ENCODE peak calls at places on chromosomes 16 and 17, in six cellular contexts. C is Panc1, H is HL-60, N is prostate gland, I is sigmoid colon, S is GM12878. Z is an unnamed sample.
A peak's percentile ranks its signal among the peaks of the same experiment; 100 is the strongest.

GRCh38 chr16:11333010-11333409 is 12.2 kb upstream of the RMI2 start:
- DNase-seq in C (no peak), H (no peak), N (no peak), I (no peak), S (no peak), Z (no peak)

GRCh38 chr16:87431926-87432325 is 39.8 kb downstream of the MAP1LC3B start:
- DNase-seq in C (no peak), H (no peak), N (no peak), I (no peak), S (no peak), Z (no peak)

GRCh38 chr17:45019177-45019711 is 32.2 kb downstream of the DCAKD start:
- DNase-seq in C (no peak), H (no peak), N (no peak), I (peak; percentile 73), S (no peak), Z (no peak)

GRCh38 chr16:48617711-48618148 is 7.8 kb upstream of the N4BP1 start:
- DNase-seq in C (no peak), H (no peak), N (no peak), I (peak; percentile 63), S (no peak), Z (no peak)

GRCh38 chr17:74680941-74681340 is 31.8 kb downstream of the CD300LF start:
- DNase-seq in C (no peak), H (no peak), N (no peak), I (no peak), S (no peak), Z (no peak)

GRCh38 chr16:31459722-31460581 is 651 bp downstream of the ARMC5 start:
- DNase-seq in C (peak; percentile 97), H (peak; percentile 100), N (peak; percentile 100), I (peak; percentile 100), S (peak; percentile 96), Z (peak; percentile 95)

GRCh38 chr16:24845726-24846547 is at the start of gene SLC5A11:
- DNase-seq in C (no peak), H (no peak), N (no peak), I (no peak), S (no peak), Z (no peak)

GRCh38 chr16:87207509-87207908 is 109.7 kb downstream of the C16orf95 start:
- DNase-seq in C (no peak), H (no peak), N (no peak), I (peak; percentile 67), S (no peak), Z (no peak)

GRCh38 chr17:14859521-14859920 is 405.6 kb downstream of the PMP22 start:
- DNase-seq in C (no peak), H (no peak), N (no peak), I (no peak), S (no peak), Z (no peak)

GRCh38 chr16:73064227-73064995 is 16.5 kb upstream of the ZFHX3 start:
- DNase-seq in C (no peak), H (peak; percentile 48), N (no peak), I (peak; percentile 64), S (no peak), Z (no peak)

GRCh38 chr17:55274371-55275255 is 9.9 kb downstream of the HLF start:
- DNase-seq in C (no peak), H (no peak), N (no peak), I (no peak), S (no peak), Z (no peak)

GRCh38 chr16:51624083-51624775 is 473.2 kb upstream of the SALL1 start:
- DNase-seq in C (no peak), H (no peak), N (no peak), I (no peak), S (no peak), Z (no peak)

GRCh38 chr16:57997176-57997527 is 3.3 kb downstream of the ZNF319 start:
- DNase-seq in C (no peak), H (no peak), N (no peak), I (no peak), S (no peak), Z (no peak)

GRCh38 chr16:68079616-68080344 is 5.4 kb upstream of the NFATC3 start:
- DNase-seq in C (no peak), H (peak; percentile 96), N (no peak), I (peak; percentile 84), S (no peak), Z (no peak)

GRCh38 chr17:53264730-53265129 is 558.0 kb upstream of the KIF2B start:
- DNase-seq in C (no peak), H (no peak), N (no peak), I (no peak), S (no peak), Z (no peak)

GRCh38 chr16:20939599-20939998 is 39.0 kb downstream of the LYRM1 start:
- DNase-seq in C (no peak), H (no peak), N (no peak), I (no peak), S (no peak), Z (no peak)

GRCh38 chr17:72118588-72119279 is 2.1 kb upstream of the SOX9 start:
- DNase-seq in C (no peak), H (peak; percentile 29), N (peak; percentile 74), I (peak; percentile 78), S (peak; percentile 15), Z (no peak)

GRCh38 chr16:6008656-6009055 is 911.1 kb upstream of the EEF2KMT start:
- DNase-seq in C (no peak), H (no peak), N (no peak), I (no peak), S (no peak), Z (no peak)

GRCh38 chr17:81253358-81254131 is 14.4 kb downstream of the NDUFAF8 start:
- DNase-seq in C (peak; percentile 15), H (peak; percentile 33), N (peak; percentile 37), I (no peak), S (no peak), Z (no peak)

GRCh38 chr17:46764709-46765401 is 53.6 kb downstream of the WNT3 start:
- DNase-seq in C (no peak), H (no peak), N (no peak), I (no peak), S (no peak), Z (no peak)

GRCh38 chr17:82350182-82351030 is 8.6 kb upstream of the TEX19 start:
- DNase-seq in C (no peak), H (peak; percentile 89), N (no peak), I (no peak), S (no peak), Z (no peak)

GRCh38 chr17:29376667-29377268 is 13.4 kb upstream of the TAOK1 start:
- DNase-seq in C (no peak), H (no peak), N (no peak), I (peak; percentile 73), S (no peak), Z (no peak)

GRCh38 chr16:11254913-11255736 is 879 bp downstream of the SOCS1 start:
- DNase-seq in C (no peak), H (no peak), N (peak; percentile 24), I (peak; percentile 74), S (no peak), Z (no peak)

GRCh38 chr17:78428842-78429617 is 50.6 kb downstream of the PGS1 start:
- DNase-seq in C (no peak), H (no peak), N (peak; percentile 68), I (no peak), S (no peak), Z (no peak)

GRCh38 chr17:72063756-72064461 is 56.9 kb upstream of the SOX9 start:
- DNase-seq in C (no peak), H (no peak), N (no peak), I (no peak), S (no peak), Z (no peak)

GRCh38 chr17:82587234-82588086 is 60.8 kb downstream of the WDR45B start:
- DNase-seq in C (no peak), H (no peak), N (no peak), I (no peak), S (no peak), Z (no peak)

GRCh38 chr16:7745321-7745720 is 412.7 kb downstream of the RBFOX1 start:
- DNase-seq in C (no peak), H (no peak), N (no peak), I (no peak), S (no peak), Z (no peak)

GRCh38 chr16:81709369-81709900 is 69.7 kb upstream of the PLCG2 start:
- DNase-seq in C (no peak), H (no peak), N (no peak), I (no peak), S (no peak), Z (no peak)

GRCh38 chr16:81705261-81705660 is 73.8 kb upstream of the PLCG2 start:
- DNase-seq in C (no peak), H (no peak), N (no peak), I (no peak), S (no peak), Z (no peak)

GRCh38 chr16:81706327-81707295 is 72.5 kb upstream of the PLCG2 start:
- DNase-seq in C (no peak), H (no peak), N (no peak), I (no peak), S (no peak), Z (no peak)

GRCh38 chr16:81708459-81709368 is 70.4 kb upstream of the PLCG2 start:
- DNase-seq in C (no peak), H (no peak), N (no peak), I (no peak), S (no peak), Z (no peak)

GRCh38 chr16:81707411-81708321 is 71.4 kb upstream of the PLCG2 start:
- DNase-seq in C (no peak), H (no peak), N (no peak), I (peak; percentile 90), S (no peak), Z (no peak)
- TF ChIP-seq POLR2AphosphoS5 in C (no peak), H (no peak), N (no peak), I (peak; percentile 25), S (no peak), Z (no peak)

DNA sequence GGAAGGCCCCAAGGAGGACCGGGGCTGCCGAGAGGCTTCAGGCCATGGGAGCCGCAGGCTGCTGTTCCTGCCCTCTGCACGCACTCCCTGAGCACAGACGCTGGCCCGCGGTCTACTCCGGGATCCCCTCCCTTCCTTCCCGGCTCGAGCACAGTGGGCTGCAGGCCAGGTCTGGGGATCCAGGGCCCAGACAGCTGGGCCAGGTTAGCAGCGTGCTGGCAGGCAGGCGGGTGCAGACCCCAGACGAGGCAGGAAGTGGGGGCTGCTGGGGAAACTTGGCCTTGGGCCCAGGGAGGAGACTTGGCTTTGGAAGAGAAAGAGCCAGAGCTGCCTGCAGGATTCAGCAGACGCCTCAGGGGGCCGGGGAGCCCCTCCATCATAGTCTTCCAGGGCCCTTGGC is 30.2 kb upstream of the ABCC3 start:
- DNase-seq in C (no peak), H (no peak), N (peak; percentile 16), I (peak; percentile 86), S (no peak), Z (peak; percentile 35)
- TF ChIP-seq POLR2AphosphoS5 in C (no peak), H (no peak), N (no peak), I (peak; percentile 20), S (no peak), Z (peak; percentile 28)

GRCh38 chr16:56931769-56932587 is at the start of gene HERPUD1:
- DNase-seq in C (peak; percentile 70), H (peak; percentile 99), N (peak; percentile 99), I (peak; percentile 99), S (peak; percentile 89), Z (peak; percentile 34)
- TF ChIP-seq POLR2AphosphoS5 in C (peak; percentile 94), H (peak; percentile 86), N (peak; percentile 97), I (peak; percentile 99), S (peak; percentile 99), Z (peak; percentile 90)

DNA sequence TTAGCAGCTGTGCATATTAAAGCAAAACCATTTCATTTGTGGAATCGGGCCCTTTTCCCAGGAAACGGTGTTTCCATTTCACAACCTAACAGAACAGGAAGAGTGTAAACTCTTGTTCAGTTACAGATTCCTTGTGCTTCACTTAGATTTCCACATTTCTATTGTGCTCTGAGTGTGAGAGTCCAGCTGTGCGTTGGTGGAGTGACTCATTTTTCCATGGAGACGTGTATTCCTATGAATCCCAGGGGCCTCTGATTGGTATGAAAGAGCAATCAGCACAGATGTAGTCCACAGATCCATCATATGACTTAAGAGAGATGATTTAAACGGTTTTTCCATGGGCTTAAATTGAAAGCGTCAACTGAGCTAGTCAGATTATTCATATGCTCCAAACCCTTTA is 13.3 kb upstream of the CAVIN1 start:
- DNase-seq in C (no peak), H (no peak), N (no peak), I (peak; percentile 87), S (no peak), Z (no peak)
- TF ChIP-seq POLR2AphosphoS5 in C (no peak), H (no peak), N (no peak), I (peak; percentile 80), S (no peak), Z (no peak)

Z was measured in SK-N-MC.